ENCODE peak calls at places on chromosomes 7 and 10, in ten cellular contexts. U is neural progenitor cell; X is GM20000; H is CD4-positive, alpha-beta T cell; J is progenitor cell of endocrine pancreas; R is Calu3; G is CD8-positive, alpha-beta T cell; Y is thoracic aorta; D is tibial nerve; P is hepatocyte. S is an unnamed sample.

GRCh38 chr10:31929986-31930675 is 1.5 kb upstream of the ARHGAP12 start:
- DNase-seq in H (no peak), U (no peak), R (no peak), P (no peak), X (peak), D (no peak), G (peak), J (no peak), Y (no peak), S (peak)

GRCh38 chr7:80253653-80254052 is 119.0 kb downstream of the GNAI1 start:
- DNase-seq in D (no peak), H (no peak), J (no peak), R (no peak), G (no peak), Y (no peak), X (no peak), U (no peak), P (no peak), S (no peak)

GRCh38 chr7:130845581-130846085 is 111.6 kb upstream of the KLF14 start:
- DNase-seq in X (no peak), H (no peak), G (no peak), P (no peak), R (no peak), U (no peak), Y (no peak), D (no peak), J (no peak), S (no peak)

GRCh38 chr10:52771534-52772455 is 789 bp downstream of the MBL2 start:
- DNase-seq in R (no peak), P (no peak), Y (no peak), U (no peak), H (no peak), G (no peak), X (no peak), D (no peak), J (no peak), S (no peak)

GRCh38 chr7:154566877-154567276 is 436.0 kb downstream of the PAXIP1 start:
- DNase-seq in X (no peak), Y (no peak), P (peak), G (no peak), U (no peak), H (no peak), J (no peak), D (no peak), R (no peak), S (no peak)

GRCh38 chr7:151798851-151799428 is 78.0 kb downstream of the PRKAG2 start:
- DNase-seq in D (no peak), G (no peak), H (no peak), Y (no peak), P (no peak), X (no peak), J (no peak), R (no peak), U (no peak), S (no peak)

GRCh38 chr7:107262857-107263256 is 94.1 kb downstream of the HBP1 start:
- DNase-seq in U (no peak), D (no peak), J (no peak), X (no peak), R (no peak), H (no peak), Y (no peak), G (no peak), P (no peak), S (no peak)

GRCh38 chr7:95723583-95724180 is 48.7 kb upstream of the DYNC1I1 start:
- DNase-seq in D (peak), X (peak), G (no peak), U (peak), R (peak), P (peak), Y (no peak), H (no peak), J (peak), S (no peak)

GRCh38 chr10:5643356-5643755 is 23.0 kb downstream of the ASB13 start:
- DNase-seq in J (no peak), X (no peak), R (no peak), D (no peak), H (no peak), G (no peak), P (peak), U (no peak), Y (no peak), S (no peak)

GRCh38 chr10:114638874-114639625 is 19.0 kb downstream of the ABLIM1 start:
- DNase-seq in X (no peak), H (no peak), R (no peak), P (no peak), U (peak), J (no peak), Y (no peak), D (no peak), G (no peak), S (no peak)

GRCh38 chr7:33044986-33045385 is 17.6 kb downstream of the NT5C3A start:
- DNase-seq in H (no peak), Y (no peak), P (no peak), G (no peak), D (no peak), R (no peak), X (peak), J (no peak), U (no peak), S (no peak)

GRCh38 chr7:100991631-100992030 is 22.3 kb downstream of the MUC12 start:
- DNase-seq in H (no peak), U (no peak), G (no peak), D (no peak), J (no peak), P (no peak), X (no peak), R (no peak), Y (no peak), S (no peak)

GRCh38 chr10:19629559-19629958 is 186.7 kb upstream of the PLXDC2 start:
- DNase-seq in J (no peak), P (peak), X (no peak), Y (peak), D (peak), G (no peak), H (no peak), U (peak), R (peak), S (no peak)

GRCh38 chr10:31139497-31139896 is 107.8 kb upstream of the ZNF438 start:
- DNase-seq in X (no peak), R (no peak), D (peak), U (no peak), Y (no peak), P (no peak), H (no peak), J (no peak), G (no peak), S (no peak)

GRCh38 chr10:16788125-16788524 is 29.1 kb downstream of the RSU1 start:
- DNase-seq in X (no peak), J (no peak), G (peak), Y (no peak), H (no peak), P (no peak), D (no peak), R (no peak), U (no peak), S (no peak)

GRCh38 chr7:106111671-106112117 is 418 bp downstream of the SYPL1 start:
- DNase-seq in Y (peak), P (peak), G (peak), X (peak), H (no peak), U (peak), R (no peak), J (no peak), D (no peak), S (no peak)

GRCh38 chr7:132653364-132653930 is 77.2 kb upstream of the PLXNA4 start:
- DNase-seq in P (no peak), J (no peak), U (no peak), H (no peak), D (no peak), Y (no peak), X (peak), R (no peak), G (no peak), S (no peak)

GRCh38 chr7:98360221-98361124 is 40.4 kb downstream of the BAIAP2L1 start:
- DNase-seq in Y (no peak), P (peak), J (no peak), U (peak), R (peak), D (no peak), H (no peak), X (no peak), G (no peak), S (no peak)

GRCh38 chr7:130277763-130278643 is 11.3 kb downstream of the CPA2 start:
- DNase-seq in Y (no peak), D (peak), R (peak), X (no peak), U (peak), H (no peak), J (no peak), G (no peak), P (peak), S (no peak)

GRCh38 chr7:136956232-136956631 is 87.8 kb downstream of the CHRM2 start:
- DNase-seq in Y (no peak), P (no peak), X (no peak), R (no peak), D (no peak), U (no peak), H (no peak), G (no peak), J (no peak), S (no peak)

GRCh38 chr10:42593284-42593683 is 45.1 kb downstream of the ZNF33B start:
- DNase-seq in H (no peak), U (no peak), D (no peak), J (no peak), P (no peak), Y (no peak), R (no peak), X (no peak), G (no peak), S (no peak)
- TF ChIP-seq CTCF in H (no peak), U (no peak), D (no peak), J (no peak), P (no peak), Y (no peak), R (no peak), X (no peak), G (no peak), S (no peak)

GRCh38 chr7:18573410-18574234 is 78.1 kb downstream of the HDAC9 start:
- DNase-seq in R (no peak), H (no peak), D (no peak), J (no peak), G (no peak), U (no peak), X (no peak), P (no peak), Y (no peak), S (no peak)

GRCh38 chr7:18574235-18574540 is 78.6 kb downstream of the HDAC9 start:
- DNase-seq in J (no peak), D (no peak), R (no peak), Y (no peak), X (no peak), G (no peak), H (no peak), P (no peak), U (no peak), S (no peak)

GRCh38 chr7:18575989-18576572 is 80.5 kb downstream of the HDAC9 start:
- DNase-seq in J (no peak), X (no peak), G (no peak), U (no peak), R (no peak), P (no peak), H (no peak), Y (no peak), D (no peak), S (no peak)

GRCh38 chr7:18574676-18575075 is 79.1 kb downstream of the HDAC9 start:
- DNase-seq in R (no peak), X (no peak), J (no peak), P (no peak), Y (no peak), U (no peak), G (no peak), D (no peak), H (no peak), S (no peak)

DNA sequence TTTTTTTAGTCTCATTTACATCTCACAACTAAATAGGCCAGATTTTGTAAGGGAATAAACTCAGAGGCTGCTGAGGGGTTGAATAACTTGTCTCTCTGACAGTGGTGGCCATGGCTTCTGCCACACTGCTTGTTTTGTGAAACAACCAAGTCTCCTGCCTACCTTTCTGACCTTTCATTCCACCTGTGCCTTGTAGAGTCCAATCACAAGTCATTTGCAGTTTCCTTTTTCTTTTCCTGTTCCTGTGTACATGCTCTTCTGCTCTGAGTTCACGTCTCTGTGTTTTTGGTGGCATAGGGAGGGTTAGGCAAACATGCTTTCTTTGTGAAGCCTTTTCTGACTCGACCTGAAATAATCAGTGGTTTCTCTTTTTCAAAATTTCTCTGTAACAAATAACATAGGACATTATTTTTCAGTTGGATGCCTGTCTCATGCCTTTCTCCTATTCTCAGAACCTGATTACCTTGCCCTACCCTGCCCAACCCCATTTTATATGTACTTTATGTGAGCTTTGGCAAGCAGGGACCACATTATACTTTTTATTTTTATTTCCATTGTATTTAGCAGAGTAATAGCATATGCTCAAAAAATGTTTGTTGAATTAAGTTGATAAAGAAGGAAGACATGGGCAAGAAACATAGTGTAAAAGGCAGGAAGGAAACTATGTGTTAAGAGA is 81.7 kb downstream of the HDAC9 start:
- DNase-seq in X (no peak), H (no peak), Y (no peak), P (no peak), J (no peak), R (no peak), D (no peak), U (no peak), G (no peak), S (no peak)
- TF ChIP-seq CTCF in X (no peak), H (no peak), Y (no peak), P (no peak), J (no peak), R (no peak), D (no peak), U (no peak), G (no peak), S (no peak)

DNA sequence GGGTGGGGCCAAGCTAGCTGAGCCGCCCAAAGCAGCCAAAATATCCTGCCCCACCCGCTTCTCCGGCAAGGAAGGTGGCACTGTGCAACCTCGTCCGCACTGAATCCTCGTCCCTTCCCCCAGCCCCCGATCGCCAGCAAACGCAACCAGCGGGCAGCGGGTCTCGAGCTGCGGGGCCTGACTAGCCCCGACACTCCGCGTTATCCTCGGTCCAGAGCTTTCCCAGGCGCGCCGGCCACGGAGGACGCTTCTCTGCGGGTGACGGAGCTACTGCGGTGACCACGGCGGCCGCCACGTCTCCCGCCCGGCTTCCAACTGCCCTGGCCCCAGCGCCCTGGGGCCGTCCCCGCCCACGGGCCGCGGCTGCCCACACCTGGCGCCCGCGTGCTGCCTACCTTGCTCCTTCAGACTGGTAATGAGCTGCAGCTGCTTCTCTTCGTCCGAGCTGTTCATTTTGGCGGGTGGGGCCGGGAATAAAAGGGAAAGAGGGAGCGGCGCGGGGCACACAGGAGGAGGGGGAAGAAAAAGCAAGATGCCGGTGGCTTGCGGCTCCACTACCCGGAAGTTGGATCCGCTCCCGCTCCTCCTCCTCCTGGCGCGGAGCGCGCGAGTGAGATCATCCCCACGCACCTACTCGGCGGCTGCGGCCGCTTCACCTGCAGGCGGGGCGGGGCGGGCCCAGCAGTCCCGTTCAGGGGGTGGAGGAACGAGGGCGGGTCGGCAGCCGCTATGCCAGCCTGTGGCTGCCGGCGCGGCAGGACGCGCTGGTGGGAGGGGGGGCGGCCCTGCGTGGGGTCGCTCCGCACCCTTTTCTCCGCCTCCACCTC is at the start of gene SHTN1:
- DNase-seq in X (peak), P (peak), H (no peak), Y (peak), G (no peak), U (peak), D (peak), R (peak), J (peak), S (no peak)
- TF ChIP-seq CTCF in X (no peak), P (no peak), H (no peak), Y (no peak), G (no peak), U (no peak), D (no peak), R (no peak), J (no peak), S (no peak)

DNA sequence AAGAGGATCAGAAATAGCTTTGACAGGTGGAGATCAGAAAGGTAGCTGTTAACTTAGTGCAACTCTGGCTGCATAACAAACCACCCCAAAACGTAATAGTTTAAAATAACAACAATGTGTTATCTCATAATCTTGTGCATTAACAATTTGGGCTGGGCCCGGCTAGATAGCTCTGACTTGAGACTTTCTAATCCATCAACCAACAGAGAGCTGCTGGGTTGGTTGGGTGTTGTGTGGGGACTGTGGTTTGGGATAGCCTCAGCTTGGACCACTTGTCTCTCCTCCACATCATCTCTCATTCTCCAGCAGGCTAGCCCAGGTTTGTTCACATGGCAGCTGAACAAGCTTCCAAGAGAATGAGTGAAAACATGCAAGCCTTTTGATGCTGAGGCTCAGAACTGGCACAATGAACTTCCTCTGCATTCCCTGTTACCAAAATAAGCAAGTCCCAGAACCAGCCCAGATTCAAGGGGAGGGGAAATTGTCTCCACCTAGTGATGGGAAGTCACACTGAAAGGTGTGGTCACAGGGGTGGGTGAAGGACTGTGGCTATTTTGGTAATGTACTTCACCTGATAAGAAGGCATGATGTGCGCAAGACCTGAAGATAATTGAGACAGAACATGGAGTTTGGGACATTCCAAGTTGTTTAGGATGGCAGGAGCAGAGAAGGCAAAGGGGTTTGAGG is 20.4 kb upstream of the ASAH2 start:
- DNase-seq in D (no peak), R (no peak), H (no peak), Y (no peak), P (no peak), J (no peak), G (no peak), X (no peak), U (no peak), S (no peak)
- TF ChIP-seq CTCF in D (no peak), R (no peak), H (no peak), Y (no peak), P (no peak), J (no peak), G (no peak), X (no peak), U (no peak), S (no peak)

GRCh38 chr7:83365746-83366145 is 203.1 kb upstream of the PCLO start:
- DNase-seq in P (no peak), Y (no peak), U (no peak), X (no peak), D (no peak), G (no peak), J (no peak), R (no peak), H (no peak), S (no peak)

GRCh38 chr7:83362786-83363185 is 200.1 kb upstream of the PCLO start:
- DNase-seq in Y (no peak), D (no peak), U (no peak), H (no peak), R (no peak), P (peak), G (no peak), J (no peak), X (no peak), S (no peak)

DNA sequence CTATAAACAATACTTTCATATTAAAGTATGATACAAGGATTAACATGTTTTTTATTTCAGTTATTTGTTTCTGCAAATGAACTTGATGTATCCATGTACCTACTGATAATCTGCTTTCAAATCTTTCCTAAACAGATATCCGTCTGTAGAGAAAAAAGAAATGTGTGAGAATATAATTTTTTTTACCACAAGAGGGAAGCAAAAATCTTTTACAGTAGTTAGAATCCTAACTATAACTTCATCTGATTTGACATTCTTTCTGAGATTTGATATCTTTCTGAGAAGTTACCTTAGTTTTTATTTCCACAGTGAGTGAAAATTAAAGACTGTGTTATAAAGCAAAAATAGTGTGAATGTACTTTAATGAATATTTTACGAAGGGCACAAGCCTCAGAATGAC is 203.9 kb upstream of the PCLO start:
- DNase-seq in J (no peak), R (no peak), D (no peak), U (no peak), Y (no peak), X (no peak), H (no peak), G (no peak), P (no peak), S (no peak)
- TF ChIP-seq CTCF in J (peak), R (no peak), D (no peak), U (peak), Y (no peak), X (no peak), H (no peak), G (no peak), P (peak), S (no peak)

DNA sequence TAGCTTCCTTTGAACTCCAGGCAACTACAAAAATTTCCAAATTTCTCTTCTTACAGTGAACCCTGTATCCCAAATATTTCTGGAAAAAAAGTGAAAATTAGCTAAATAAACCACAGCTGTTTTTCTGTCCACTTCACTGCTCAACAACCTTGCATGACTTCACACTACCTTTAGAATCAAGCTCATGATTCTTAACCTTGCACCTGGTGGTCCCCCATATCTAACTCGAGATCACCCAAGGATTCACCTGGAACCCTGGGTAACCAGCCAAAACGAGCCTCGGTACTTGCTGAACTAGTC is 47.5 kb downstream of the PDLIM1 start:
- DNase-seq in P (no peak), J (no peak), U (no peak), G (no peak), X (no peak), D (no peak), Y (no peak), R (no peak), H (no peak), S (no peak)
- TF ChIP-seq CTCF in P (no peak), J (no peak), U (no peak), G (no peak), X (no peak), D (no peak), Y (no peak), R (no peak), H (no peak), S (peak)

DNA sequence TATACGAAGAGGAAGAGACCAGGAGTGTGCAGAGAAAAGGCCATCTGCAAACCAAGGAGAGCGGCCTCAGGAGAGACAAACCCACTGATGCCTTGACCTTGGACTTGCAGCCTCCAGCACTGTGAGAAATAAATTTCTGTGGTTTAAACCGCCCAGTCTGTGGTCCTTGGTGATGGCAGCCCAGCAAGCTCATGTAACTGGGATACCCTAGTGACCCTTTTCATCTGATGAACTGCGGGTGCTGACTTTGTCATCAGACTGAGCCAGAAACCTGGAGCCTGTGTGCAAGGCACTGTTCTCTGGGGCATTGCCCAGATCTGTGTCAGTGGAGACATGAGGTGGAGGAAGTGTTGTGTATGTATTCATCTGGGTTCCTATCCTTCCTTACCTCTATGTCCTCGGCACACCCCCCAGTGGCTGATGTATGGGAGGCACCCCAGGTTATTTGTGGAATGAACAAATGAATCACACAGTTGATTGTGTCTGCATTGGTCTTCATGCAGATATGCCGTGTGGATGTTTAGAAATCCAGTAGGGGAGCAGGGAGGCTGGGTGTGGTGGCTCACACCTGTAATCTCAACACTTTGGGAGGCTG is 64.5 kb upstream of the BTBD16 start:
- DNase-seq in X (no peak), R (no peak), U (no peak), H (no peak), G (no peak), Y (no peak), J (no peak), P (no peak), D (no peak), S (no peak)
- TF ChIP-seq CTCF in X (no peak), R (no peak), U (no peak), H (no peak), G (no peak), Y (no peak), J (no peak), P (no peak), D (no peak), S (no peak)